ENCODE peak calls at places on chromosomes 2 and 18, in nine cellular contexts. One of them, this sample, is unnamed.
A peak's percentile ranks its signal among the peaks of the same experiment; 100 is the strongest.

GRCh38 chr2:237222178-237222577 is 136.5 kb downstream of the COPS8 start:
- DNase-seq in GM23248: peak; percentile 89
- DNase-seq in adrenal gland: no peak
- DNase-seq in astrocyte of the spinal cord: peak; percentile 94
- DNase-seq in CD8-positive, alpha-beta memory T cell: no peak
- DNase-seq in HCT116: no peak
- DNase-seq in fibroblast of lung: peak; percentile 98
- DNase-seq in GM12865: no peak
- DNase-seq in CD8-positive, alpha-beta T cell: no peak
- DNase-seq in this sample: no peak

GRCh38 chr18:73136134-73136533 is 268.3 kb upstream of the NETO1 start:
- DNase-seq in GM23248: peak; percentile 4
- DNase-seq in adrenal gland: no peak
- DNase-seq in astrocyte of the spinal cord: peak; percentile 31
- DNase-seq in CD8-positive, alpha-beta memory T cell: no peak
- DNase-seq in HCT116: no peak
- DNase-seq in fibroblast of lung: peak; percentile 6
- DNase-seq in GM12865: no peak
- DNase-seq in CD8-positive, alpha-beta T cell: no peak
- DNase-seq in this sample: no peak

GRCh38 chr2:165927774-165928173 is 25.8 kb downstream of the TTC21B start:
- DNase-seq in GM23248: no peak
- DNase-seq in adrenal gland: no peak
- DNase-seq in astrocyte of the spinal cord: no peak
- DNase-seq in CD8-positive, alpha-beta memory T cell: no peak
- DNase-seq in HCT116: no peak
- DNase-seq in fibroblast of lung: no peak
- DNase-seq in GM12865: no peak
- DNase-seq in CD8-positive, alpha-beta T cell: no peak
- DNase-seq in this sample: no peak

GRCh38 chr2:159562248-159562647 is 54.1 kb downstream of the BAZ2B start:
- DNase-seq in GM23248: peak; percentile 43
- DNase-seq in adrenal gland: no peak
- DNase-seq in astrocyte of the spinal cord: peak; percentile 6
- DNase-seq in CD8-positive, alpha-beta memory T cell: no peak
- DNase-seq in HCT116: no peak
- DNase-seq in fibroblast of lung: peak; percentile 31
- DNase-seq in GM12865: no peak
- DNase-seq in CD8-positive, alpha-beta T cell: no peak
- DNase-seq in this sample: no peak

GRCh38 chr2:37809525-37809924 is 115.6 kb upstream of the RMDN2 start:
- DNase-seq in GM23248: peak; percentile 74
- DNase-seq in adrenal gland: peak; percentile 38
- DNase-seq in astrocyte of the spinal cord: peak; percentile 77
- DNase-seq in CD8-positive, alpha-beta memory T cell: no peak
- DNase-seq in HCT116: peak; percentile 12
- DNase-seq in fibroblast of lung: peak; percentile 50
- DNase-seq in GM12865: no peak
- DNase-seq in CD8-positive, alpha-beta T cell: no peak
- DNase-seq in this sample: peak; percentile 44

GRCh38 chr2:111903516-111903915 is 5.1 kb downstream of the MERTK start:
- DNase-seq in GM23248: no peak
- DNase-seq in adrenal gland: no peak
- DNase-seq in astrocyte of the spinal cord: no peak
- DNase-seq in CD8-positive, alpha-beta memory T cell: no peak
- DNase-seq in HCT116: no peak
- DNase-seq in fibroblast of lung: no peak
- DNase-seq in GM12865: no peak
- DNase-seq in CD8-positive, alpha-beta T cell: no peak
- DNase-seq in this sample: no peak

GRCh38 chr2:173823540-173823939 is 141.6 kb downstream of the SP3 start:
- DNase-seq in GM23248: no peak
- DNase-seq in adrenal gland: no peak
- DNase-seq in astrocyte of the spinal cord: no peak
- DNase-seq in CD8-positive, alpha-beta memory T cell: no peak
- DNase-seq in HCT116: no peak
- DNase-seq in fibroblast of lung: no peak
- DNase-seq in GM12865: no peak
- DNase-seq in CD8-positive, alpha-beta T cell: no peak
- DNase-seq in this sample: no peak

GRCh38 chr2:170743530-170744239 is 26.5 kb upstream of the ERICH2 start:
- DNase-seq in GM23248: no peak
- DNase-seq in adrenal gland: no peak
- DNase-seq in astrocyte of the spinal cord: no peak
- DNase-seq in CD8-positive, alpha-beta memory T cell: no peak
- DNase-seq in HCT116: no peak
- DNase-seq in fibroblast of lung: no peak
- DNase-seq in GM12865: no peak
- DNase-seq in CD8-positive, alpha-beta T cell: no peak
- DNase-seq in this sample: no peak

GRCh38 chr2:168336786-168337388 is 89.5 kb upstream of the STK39 start:
- DNase-seq in GM23248: no peak
- DNase-seq in adrenal gland: peak; percentile 33
- DNase-seq in astrocyte of the spinal cord: no peak
- DNase-seq in CD8-positive, alpha-beta memory T cell: peak; percentile 18
- DNase-seq in HCT116: peak; percentile 87
- DNase-seq in fibroblast of lung: no peak
- DNase-seq in GM12865: peak; percentile 48
- DNase-seq in CD8-positive, alpha-beta T cell: peak; percentile 40
- DNase-seq in this sample: no peak

GRCh38 chr2:29811378-29811777 is 110.0 kb downstream of the ALK start:
- DNase-seq in GM23248: no peak
- DNase-seq in adrenal gland: no peak
- DNase-seq in astrocyte of the spinal cord: no peak
- DNase-seq in CD8-positive, alpha-beta memory T cell: no peak
- DNase-seq in HCT116: no peak
- DNase-seq in fibroblast of lung: peak; percentile 70
- DNase-seq in GM12865: no peak
- DNase-seq in CD8-positive, alpha-beta T cell: no peak
- DNase-seq in this sample: no peak

GRCh38 chr2:100767224-100767653 is 52.7 kb upstream of the NPAS2 start:
- DNase-seq in GM23248: peak; percentile 78
- DNase-seq in adrenal gland: no peak
- DNase-seq in astrocyte of the spinal cord: peak; percentile 63
- DNase-seq in CD8-positive, alpha-beta memory T cell: no peak
- DNase-seq in HCT116: peak; percentile 49
- DNase-seq in fibroblast of lung: peak; percentile 83
- DNase-seq in GM12865: no peak
- DNase-seq in CD8-positive, alpha-beta T cell: no peak
- DNase-seq in this sample: no peak

GRCh38 chr18:11990541-11990940 is 9.2 kb downstream of the IMPA2 start:
- DNase-seq in GM23248: no peak
- DNase-seq in adrenal gland: no peak
- DNase-seq in astrocyte of the spinal cord: no peak
- DNase-seq in CD8-positive, alpha-beta memory T cell: no peak
- DNase-seq in HCT116: no peak
- DNase-seq in fibroblast of lung: no peak
- DNase-seq in GM12865: no peak
- DNase-seq in CD8-positive, alpha-beta T cell: no peak
- DNase-seq in this sample: no peak

GRCh38 chr2:23803275-23803964 is 123.5 kb downstream of the ATAD2B start:
- DNase-seq in GM23248: peak; percentile 85
- DNase-seq in adrenal gland: no peak
- DNase-seq in astrocyte of the spinal cord: peak; percentile 74
- DNase-seq in CD8-positive, alpha-beta memory T cell: no peak
- DNase-seq in HCT116: no peak
- DNase-seq in fibroblast of lung: peak; percentile 75
- DNase-seq in GM12865: no peak
- DNase-seq in CD8-positive, alpha-beta T cell: no peak
- DNase-seq in this sample: no peak

GRCh38 chr2:176081993-176082884 is 1.5 kb downstream of the EVX2 start:
- DNase-seq in GM23248: no peak
- DNase-seq in adrenal gland: no peak
- DNase-seq in astrocyte of the spinal cord: no peak
- DNase-seq in CD8-positive, alpha-beta memory T cell: no peak
- DNase-seq in HCT116: no peak
- DNase-seq in fibroblast of lung: no peak
- DNase-seq in GM12865: no peak
- DNase-seq in CD8-positive, alpha-beta T cell: no peak
- DNase-seq in this sample: no peak

GRCh38 chr2:42008241-42008911 is 39.4 kb upstream of the PKDCC start:
- DNase-seq in GM23248: peak; percentile 38
- DNase-seq in adrenal gland: no peak
- DNase-seq in astrocyte of the spinal cord: no peak
- DNase-seq in CD8-positive, alpha-beta memory T cell: no peak
- DNase-seq in HCT116: no peak
- DNase-seq in fibroblast of lung: no peak
- DNase-seq in GM12865: no peak
- DNase-seq in CD8-positive, alpha-beta T cell: no peak
- DNase-seq in this sample: peak; percentile 54

GRCh38 chr2:149597050-149598013 is 9.8 kb upstream of the MMADHC start:
- DNase-seq in GM23248: peak; percentile 92
- DNase-seq in adrenal gland: peak; percentile 52
- DNase-seq in astrocyte of the spinal cord: peak; percentile 86
- DNase-seq in CD8-positive, alpha-beta memory T cell: no peak
- DNase-seq in HCT116: peak; percentile 54
- DNase-seq in fibroblast of lung: peak; percentile 87
- DNase-seq in GM12865: peak; percentile 87
- DNase-seq in CD8-positive, alpha-beta T cell: peak; percentile 15
- DNase-seq in this sample: peak; percentile 24

GRCh38 chr2:33644215-33644614 is 45.1 kb upstream of the FAM98A start:
- DNase-seq in GM23248: no peak
- DNase-seq in adrenal gland: no peak
- DNase-seq in astrocyte of the spinal cord: no peak
- DNase-seq in CD8-positive, alpha-beta memory T cell: no peak
- DNase-seq in HCT116: no peak
- DNase-seq in fibroblast of lung: no peak
- DNase-seq in GM12865: no peak
- DNase-seq in CD8-positive, alpha-beta T cell: no peak
- DNase-seq in this sample: no peak

GRCh38 chr2:200479617-200480292 is 30.1 kb downstream of the KCTD18 start:
- DNase-seq in GM23248: peak; percentile 85
- DNase-seq in adrenal gland: no peak
- DNase-seq in astrocyte of the spinal cord: peak; percentile 81
- DNase-seq in CD8-positive, alpha-beta memory T cell: no peak
- DNase-seq in HCT116: no peak
- DNase-seq in fibroblast of lung: peak; percentile 80
- DNase-seq in GM12865: no peak
- DNase-seq in CD8-positive, alpha-beta T cell: no peak
- DNase-seq in this sample: no peak

GRCh38 chr2:9484533-9484932 is 10.2 kb downstream of the IAH1 start:
- DNase-seq in GM23248: peak; percentile 69
- DNase-seq in adrenal gland: no peak
- DNase-seq in astrocyte of the spinal cord: peak; percentile 51
- DNase-seq in CD8-positive, alpha-beta memory T cell: no peak
- DNase-seq in HCT116: no peak
- DNase-seq in fibroblast of lung: peak; percentile 70
- DNase-seq in GM12865: no peak
- DNase-seq in CD8-positive, alpha-beta T cell: no peak
- DNase-seq in this sample: no peak
- H3K4me3 ChIP-seq in GM23248: no peak overlapping the region
- H3K4me3 ChIP-seq in adrenal gland: no peak overlapping the region
- H3K4me3 ChIP-seq in astrocyte of the spinal cord: no peak overlapping the region
- H3K4me3 ChIP-seq in CD8-positive, alpha-beta memory T cell: no peak overlapping the region
- H3K4me3 ChIP-seq in HCT116: no peak overlapping the region
- H3K4me3 ChIP-seq in fibroblast of lung: no peak overlapping the region
- H3K4me3 ChIP-seq in GM12865: no peak overlapping the region
- H3K4me3 ChIP-seq in CD8-positive, alpha-beta T cell: no peak overlapping the region
- H3K4me3 ChIP-seq in this sample: no peak overlapping the region

GRCh38 chr2:12854001-12854530 is 137.3 kb downstream of the TRIB2 start:
- DNase-seq in GM23248: no peak
- DNase-seq in adrenal gland: no peak
- DNase-seq in astrocyte of the spinal cord: no peak
- DNase-seq in CD8-positive, alpha-beta memory T cell: no peak
- DNase-seq in HCT116: no peak
- DNase-seq in fibroblast of lung: no peak
- DNase-seq in GM12865: no peak
- DNase-seq in CD8-positive, alpha-beta T cell: no peak
- DNase-seq in this sample: no peak
- H3K4me3 ChIP-seq in GM23248: no peak overlapping the region
- H3K4me3 ChIP-seq in adrenal gland: no peak overlapping the region
- H3K4me3 ChIP-seq in astrocyte of the spinal cord: no peak overlapping the region
- H3K4me3 ChIP-seq in CD8-positive, alpha-beta memory T cell: no peak overlapping the region
- H3K4me3 ChIP-seq in HCT116: no peak overlapping the region
- H3K4me3 ChIP-seq in fibroblast of lung: no peak overlapping the region
- H3K4me3 ChIP-seq in GM12865: no peak overlapping the region
- H3K4me3 ChIP-seq in CD8-positive, alpha-beta T cell: no peak overlapping the region
- H3K4me3 ChIP-seq in this sample: no peak overlapping the region

GRCh38 chr2:31233216-31233615 is 736 bp upstream of the EHD3 start:
- DNase-seq in GM23248: peak; percentile 57
- DNase-seq in adrenal gland: no peak
- DNase-seq in astrocyte of the spinal cord: peak; percentile 11
- DNase-seq in CD8-positive, alpha-beta memory T cell: no peak
- DNase-seq in HCT116: no peak
- DNase-seq in fibroblast of lung: peak; percentile 47
- DNase-seq in GM12865: no peak
- DNase-seq in CD8-positive, alpha-beta T cell: no peak
- DNase-seq in this sample: no peak
- H3K4me3 ChIP-seq in GM23248: peak overlapping the region; percentile 75
- H3K4me3 ChIP-seq in adrenal gland: peak overlapping the region; percentile 51
- H3K4me3 ChIP-seq in astrocyte of the spinal cord: no peak overlapping the region
- H3K4me3 ChIP-seq in CD8-positive, alpha-beta memory T cell: peak overlapping the region; percentile 56
- H3K4me3 ChIP-seq in HCT116: no peak overlapping the region
- H3K4me3 ChIP-seq in fibroblast of lung: peak overlapping the region; percentile 76
- H3K4me3 ChIP-seq in GM12865: peak overlapping the region; percentile 48
- H3K4me3 ChIP-seq in CD8-positive, alpha-beta T cell: peak overlapping the region; percentile 67
- H3K4me3 ChIP-seq in this sample: no peak overlapping the region

GRCh38 chr2:9401059-9401547 is 22.2 kb downstream of the ITGB1BP1 start:
- DNase-seq in GM23248: no peak
- DNase-seq in adrenal gland: no peak
- DNase-seq in astrocyte of the spinal cord: no peak
- DNase-seq in CD8-positive, alpha-beta memory T cell: no peak
- DNase-seq in HCT116: no peak
- DNase-seq in fibroblast of lung: no peak
- DNase-seq in GM12865: no peak
- DNase-seq in CD8-positive, alpha-beta T cell: no peak
- DNase-seq in this sample: no peak
- H3K4me3 ChIP-seq in GM23248: no peak overlapping the region
- H3K4me3 ChIP-seq in adrenal gland: no peak overlapping the region
- H3K4me3 ChIP-seq in astrocyte of the spinal cord: no peak overlapping the region
- H3K4me3 ChIP-seq in CD8-positive, alpha-beta memory T cell: no peak overlapping the region
- H3K4me3 ChIP-seq in HCT116: no peak overlapping the region
- H3K4me3 ChIP-seq in fibroblast of lung: no peak overlapping the region
- H3K4me3 ChIP-seq in GM12865: no peak overlapping the region
- H3K4me3 ChIP-seq in CD8-positive, alpha-beta T cell: no peak overlapping the region
- H3K4me3 ChIP-seq in this sample: no peak overlapping the region

GRCh38 chr2:190809876-190810525 is 70.6 kb upstream of the GLS start:
- DNase-seq in GM23248: no peak
- DNase-seq in adrenal gland: no peak
- DNase-seq in astrocyte of the spinal cord: no peak
- DNase-seq in CD8-positive, alpha-beta memory T cell: no peak
- DNase-seq in HCT116: no peak
- DNase-seq in fibroblast of lung: no peak
- DNase-seq in GM12865: no peak
- DNase-seq in CD8-positive, alpha-beta T cell: no peak
- DNase-seq in this sample: no peak
- H3K4me3 ChIP-seq in GM23248: no peak overlapping the region
- H3K4me3 ChIP-seq in adrenal gland: no peak overlapping the region
- H3K4me3 ChIP-seq in astrocyte of the spinal cord: no peak overlapping the region
- H3K4me3 ChIP-seq in CD8-positive, alpha-beta memory T cell: no peak overlapping the region
- H3K4me3 ChIP-seq in HCT116: no peak overlapping the region
- H3K4me3 ChIP-seq in fibroblast of lung: no peak overlapping the region
- H3K4me3 ChIP-seq in GM12865: no peak overlapping the region
- H3K4me3 ChIP-seq in CD8-positive, alpha-beta T cell: no peak overlapping the region
- H3K4me3 ChIP-seq in this sample: no peak overlapping the region

GRCh38 chr2:31233741-31234689 is at the start of gene EHD3:
- DNase-seq in GM23248: peak; percentile 97
- DNase-seq in adrenal gland: peak; percentile 89
- DNase-seq in astrocyte of the spinal cord: peak; percentile 93
- DNase-seq in CD8-positive, alpha-beta memory T cell: peak; percentile 56
- DNase-seq in HCT116: no peak
- DNase-seq in fibroblast of lung: peak; percentile 92
- DNase-seq in GM12865: peak; percentile 82
- DNase-seq in CD8-positive, alpha-beta T cell: peak; percentile 65
- DNase-seq in this sample: peak; percentile 81
- H3K4me3 ChIP-seq in GM23248: peak within 1 kb of the TSS; percentile 75
- H3K4me3 ChIP-seq in adrenal gland: peak within 1 kb of the TSS; percentile 51
- H3K4me3 ChIP-seq in astrocyte of the spinal cord: peak within 1 kb of the TSS; percentile 70
- H3K4me3 ChIP-seq in CD8-positive, alpha-beta memory T cell: peak within 1 kb of the TSS; percentile 56
- H3K4me3 ChIP-seq in HCT116: no peak within 1 kb of the TSS
- H3K4me3 ChIP-seq in fibroblast of lung: peak within 1 kb of the TSS; percentile 76
- H3K4me3 ChIP-seq in GM12865: peak within 1 kb of the TSS; percentile 48
- H3K4me3 ChIP-seq in CD8-positive, alpha-beta T cell: peak within 1 kb of the TSS; percentile 67
- H3K4me3 ChIP-seq in this sample: peak within 1 kb of the TSS; percentile 53